ENCODE peak calls at places on chromosomes 1 and 21, in nine cellular contexts. K, A, M, I, Q, V, B, J and O are unnamed samples.

GRCh38 chr1:47424336-47424982 is 8.4 kb downstream of the FOXE3 start:
- DNase-seq in I (no peak), A (peak; percentile 40), K (peak; percentile 87), Q (no peak), J (no peak), B (peak; percentile 61), V (peak; percentile 33), M (peak; percentile 60), O (no peak)

GRCh38 chr1:89781494-89782126 is 39.2 kb upstream of the LRRC8D start:
- DNase-seq in I (no peak), J (no peak), B (no peak), V (no peak), Q (no peak), A (peak; percentile 56), K (no peak), M (peak; percentile 32), O (no peak)

GRCh38 chr1:232586679-232587078 is 43.3 kb downstream of the SIPA1L2 start:
- DNase-seq in A (no peak), B (no peak), K (no peak), M (no peak), J (no peak), I (no peak), Q (no peak), V (no peak), O (no peak)

GRCh38 chr21:34801519-34802132 is 132.8 kb downstream of the CLIC6 start:
- DNase-seq in M (peak; percentile 44), I (no peak), A (no peak), V (no peak), Q (no peak), B (no peak), J (no peak), K (peak; percentile 59), O (no peak)

GRCh38 chr1:3066826-3067225 is 2.2 kb upstream of the PRDM16 start:
- DNase-seq in B (no peak), J (no peak), Q (no peak), I (no peak), M (no peak), K (no peak), A (no peak), V (peak; percentile 35), O (peak; percentile 86)

GRCh38 chr1:169103443-169103842 is 3.0 kb upstream of the ATP1B1 start:
- DNase-seq in M (no peak), K (no peak), Q (no peak), I (no peak), B (no peak), V (peak; percentile 86), J (peak; percentile 80), A (no peak), O (no peak)

GRCh38 chr1:46202975-46203737 is at the start of gene LURAP1:
- DNase-seq in A (peak; percentile 87), J (no peak), Q (no peak), B (peak; percentile 76), I (peak; percentile 44), K (peak; percentile 47), V (peak; percentile 41), M (peak; percentile 68), O (no peak)

GRCh38 chr1:213284626-213285025 is 233.6 kb downstream of the RPS6KC1 start:
- DNase-seq in B (peak; percentile 71), I (no peak), J (no peak), K (no peak), A (peak; percentile 64), Q (no peak), M (peak; percentile 28), V (no peak), O (no peak)

GRCh38 chr1:156458181-156458503 is 42.4 kb downstream of the MEF2D start:
- DNase-seq in A (peak; percentile 78), J (no peak), B (no peak), M (peak; percentile 39), I (no peak), Q (no peak), V (no peak), K (no peak), O (no peak)

GRCh38 chr21:34613679-34614442 is 1.1 kb downstream of the RCAN1 start:
- DNase-seq in K (no peak), Q (no peak), A (peak; percentile 25), B (peak; percentile 9), V (peak; percentile 31), J (no peak), M (no peak), I (no peak), O (no peak)

GRCh38 chr1:210653771-210654170 is 325.1 kb downstream of the HHAT start:
- DNase-seq in V (no peak), A (peak; percentile 14), J (no peak), M (peak; percentile 6), K (no peak), Q (peak; percentile 95), B (no peak), I (no peak), O (no peak)

GRCh38 chr1:5988596-5989285 is 3.5 kb downstream of the NPHP4 start:
- DNase-seq in I (no peak), B (no peak), A (no peak), V (no peak), M (no peak), K (no peak), J (no peak), Q (no peak), O (peak; percentile 84)

GRCh38 chr1:82485591-82486369 is 685.0 kb downstream of the ADGRL2 start:
- DNase-seq in I (no peak), A (peak; percentile 52), M (peak; percentile 17), J (no peak), Q (no peak), K (peak; percentile 67), B (peak; percentile 1), V (peak; percentile 16), O (no peak)

GRCh38 chr1:193087893-193088292 is 17.3 kb downstream of the GLRX2 start:
- DNase-seq in I (no peak), B (no peak), A (no peak), Q (no peak), J (no peak), V (no peak), M (no peak), K (no peak), O (no peak)

GRCh38 chr21:43938751-43939442 is 73.2 kb upstream of the TRAPPC10 start:
- DNase-seq in B (peak; percentile 64), I (peak; percentile 83), K (peak; percentile 87), V (peak; percentile 86), M (peak; percentile 70), A (peak; percentile 52), Q (peak; percentile 96), J (peak; percentile 83), O (no peak)

GRCh38 chr1:76470166-76470565 is 395.6 kb downstream of the ST6GALNAC3 start:
- DNase-seq in A (no peak), B (no peak), M (no peak), I (no peak), K (no peak), J (no peak), Q (no peak), V (no peak), O (no peak)

GRCh38 chr1:196877964-196878363 is 9.9 kb upstream of the CFHR4 start:
- DNase-seq in M (peak; percentile 17), A (peak; percentile 24), K (peak; percentile 81), J (no peak), Q (no peak), V (no peak), I (peak; percentile 16), B (peak; percentile 3), O (peak; percentile 80)
- TF ChIP-seq CTCF in M (no peak), A (no peak), K (peak; percentile 31), J (no peak), Q (no peak), V (no peak), I (no peak), B (no peak), O (no peak)

GRCh38 chr1:23366598-23366997 is 3.0 kb downstream of the ZNF436 start:
- DNase-seq in M (no peak), B (no peak), V (no peak), A (peak; percentile 8), Q (no peak), I (no peak), J (no peak), K (no peak), O (no peak)

GRCh38 chr1:23367451-23367790 is 2.2 kb downstream of the ZNF436 start:
- DNase-seq in A (peak; percentile 19), Q (no peak), M (no peak), J (no peak), B (no peak), I (no peak), V (no peak), K (no peak), O (no peak)

GRCh38 chr1:23368562-23369334 is 888 bp downstream of the ZNF436 start:
- DNase-seq in M (peak; percentile 90), A (peak; percentile 91), I (peak; percentile 90), B (peak; percentile 87), V (peak; percentile 93), J (peak; percentile 92), K (peak; percentile 90), Q (peak; percentile 96), O (peak; percentile 97)

GRCh38 chr1:23369335-23370013 is at the start of gene ZNF436:
- DNase-seq in A (peak; percentile 91), K (no peak), I (peak; percentile 84), Q (no peak), M (peak; percentile 95), V (peak; percentile 82), J (peak; percentile 77), B (peak; percentile 83), O (no peak)

GRCh38 chr1:23367791-23368561 is 1.7 kb downstream of the ZNF436 start:
- DNase-seq in A (peak; percentile 98), K (peak; percentile 99), M (peak; percentile 99), I (peak; percentile 95), Q (peak; percentile 99), V (peak; percentile 99), B (peak; percentile 99), J (peak; percentile 98), O (peak; percentile 99)
- TF ChIP-seq CTCF in A (no peak), K (no peak), M (no peak), I (no peak), Q (peak; percentile 9), V (no peak), B (peak; percentile 6), J (no peak), O (peak; percentile 8)

GRCh38 chr1:220908757-220909156 is 29.5 kb downstream of the HLX start:
- DNase-seq in A (no peak), Q (peak; percentile 21), K (no peak), B (peak; percentile 34), I (no peak), J (no peak), V (peak; percentile 44), M (peak; percentile 61), O (no peak)
- TF ChIP-seq CTCF in A (peak; percentile 77), Q (peak; percentile 45), K (peak; percentile 49), B (peak; percentile 68), I (peak; percentile 79), J (no peak), V (peak; percentile 70), M (peak; percentile 75), O (peak; percentile 72)

DNA sequence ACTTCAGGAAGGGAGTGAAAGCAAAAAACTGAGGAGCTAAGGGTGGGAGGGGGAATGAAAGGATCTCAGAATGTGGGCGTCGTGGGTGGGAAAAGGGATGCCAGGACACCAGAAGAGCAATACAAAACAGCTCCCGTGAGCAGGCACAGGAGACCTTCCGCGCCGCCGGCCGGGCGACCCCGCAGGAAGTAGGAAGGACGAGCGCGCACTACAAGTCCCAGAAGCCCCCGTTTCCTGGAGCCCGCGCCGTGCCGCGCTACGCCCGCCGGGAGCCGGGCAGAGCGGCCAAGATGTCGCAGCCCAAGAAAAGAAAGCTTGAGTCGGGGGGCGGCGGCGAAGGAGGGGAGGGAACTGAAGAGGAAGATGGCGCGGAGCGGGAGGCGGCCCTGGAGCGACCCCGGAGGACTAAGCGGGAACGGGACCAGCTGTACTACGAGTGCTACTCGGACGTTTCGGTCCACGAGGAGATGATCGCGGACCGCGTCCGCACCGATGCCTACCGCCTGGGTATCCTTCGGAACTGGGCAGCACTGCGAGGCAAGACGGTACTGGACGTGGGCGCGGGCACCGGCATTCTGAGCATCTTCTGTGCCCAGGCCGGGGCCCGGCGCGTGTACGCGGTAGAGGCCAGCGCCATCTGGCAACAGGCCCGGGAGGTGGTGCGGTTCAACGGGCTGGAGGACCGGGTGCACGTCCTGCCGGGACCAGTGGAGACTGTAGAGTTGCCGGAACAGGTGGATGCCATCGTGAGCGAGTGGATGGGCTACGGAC is at the start of gene PRMT6:
- DNase-seq in A (peak; percentile 73), K (peak; percentile 87), J (peak; percentile 86), I (peak; percentile 92), V (peak; percentile 87), M (peak; percentile 72), B (peak; percentile 62), Q (peak; percentile 95), O (peak; percentile 91)
- TF ChIP-seq CTCF in A (no peak), K (no peak), J (no peak), I (no peak), V (no peak), M (no peak), B (no peak), Q (no peak), O (peak; percentile 27)